ENCODE peak calls at places on chromosomes 4 and X, in four cellular contexts. F is endothelial cell, J is neural crest cell, K is uterus. A is an unnamed sample.

GRCh38 chrX:21959362-21960051 is 19.0 kb downstream of the SMS start:
- DNase-seq in F (no peak), J (no peak), K (no peak), A (no peak)

GRCh38 chr4:139711461-139711860 is 45.8 kb downstream of the MGST2 start:
- DNase-seq in F (no peak), J (no peak), K (no peak), A (no peak)

GRCh38 chrX:71652405-71652804 is 14.9 kb upstream of the LOC101059915 start:
- DNase-seq in F (peak; percentile 54), J (peak; percentile 51), K (no peak), A (no peak)

GRCh38 chrX:151396042-151396826 is 772 bp upstream of the VMA21 start:
- DNase-seq in F (no peak), J (no peak), K (peak; percentile 32), A (no peak)

GRCh38 chrX:39883664-39884063 is 214.1 kb downstream of the BCOR start:
- DNase-seq in F (no peak), J (no peak), K (no peak), A (no peak)

GRCh38 chrX:105190252-105190853 is 30.1 kb downstream of the TEX13A start:
- DNase-seq in F (peak; percentile 6), J (peak; percentile 30), K (no peak), A (no peak)

GRCh38 chrX:110008001-110008635 is 5.2 kb downstream of the TMEM164 start:
- DNase-seq in F (no peak), J (no peak), K (no peak), A (no peak)

GRCh38 chr4:183287309-183287659 is 32.8 kb downstream of the CLDN22 start:
- DNase-seq in F (no peak), J (no peak), K (no peak), A (no peak)

GRCh38 chrX:108001218-108001814 is 19.1 kb upstream of the TEX13B start:
- DNase-seq in F (no peak), J (no peak), K (no peak), A (no peak)

GRCh38 chrX:123277821-123278220 is 93.7 kb downstream of the GRIA3 start:
- DNase-seq in F (no peak), J (no peak), K (no peak), A (no peak)

GRCh38 chr4:85595098-85595775 is 120.3 kb downstream of the ARHGAP24 start:
- DNase-seq in F (no peak), J (no peak), K (no peak), A (no peak)

GRCh38 chrX:124555036-124555595 is 208.8 kb downstream of the SH2D1A start:
- DNase-seq in F (no peak), J (no peak), K (no peak), A (no peak)

GRCh38 chr4:85603437-85604336 is 128.7 kb downstream of the ARHGAP24 start:
- DNase-seq in F (no peak), J (no peak), K (no peak), A (no peak)

GRCh38 chr4:177728361-177729152 is 286.3 kb upstream of the AGA start:
- DNase-seq in F (no peak), J (no peak), K (no peak), A (no peak)

GRCh38 chrX:153303276-153304262 is 18.0 kb downstream of the PNMA6F start:
- DNase-seq in F (no peak), J (no peak), K (no peak), A (no peak)

GRCh38 chrX:9475984-9476383 is 11.1 kb downstream of the TBL1X start:
- DNase-seq in F (no peak), J (no peak), K (no peak), A (no peak)

GRCh38 chrX:38940547-38940946 is 139.3 kb downstream of the MID1IP1 start:
- DNase-seq in F (no peak), J (no peak), K (no peak), A (no peak)

GRCh38 chr4:120688791-120689190 is 233.7 kb downstream of the PRDM5 start:
- DNase-seq in F (no peak), J (no peak), K (no peak), A (no peak)

GRCh38 chr4:6526171-6526570 is 48.8 kb upstream of the MAN2B2 start:
- DNase-seq in F (no peak), J (no peak), K (no peak), A (no peak)

GRCh38 chrX:7223271-7223670 is 75.3 kb upstream of the PUDP start:
- DNase-seq in F (no peak), J (no peak), K (no peak), A (no peak)

GRCh38 chrX:50756276-50756675 is 57.7 kb downstream of the SHROOM4 start:
- DNase-seq in F (no peak), J (no peak), K (no peak), A (no peak)

GRCh38 chrX:87392369-87392768 is 125.2 kb upstream of the KLHL4 start:
- DNase-seq in F (no peak), J (no peak), K (no peak), A (no peak)

GRCh38 chr4:54050214-54050904 is 14.0 kb downstream of the CHIC2 start:
- DNase-seq in F (no peak), J (no peak), K (no peak), A (no peak)

GRCh38 chr4:21830272-21830671 is 118.3 kb downstream of the KCNIP4 start:
- DNase-seq in F (no peak), J (no peak), K (no peak), A (no peak)

GRCh38 chrX:2955281-2955680 is 26.1 kb upstream of the ARSD start:
- DNase-seq in F (no peak), J (no peak), K (no peak), A (no peak)

GRCh38 chr4:36283912-36284465 is 2.6 kb downstream of the DTHD1 start:
- DNase-seq in F (no peak), J (no peak), K (no peak), A (no peak)

GRCh38 chr4:46277165-46277951 is 112.6 kb downstream of the GABRA2 start:
- DNase-seq in F (no peak), J (no peak), K (no peak), A (no peak)

GRCh38 chr4:46270986-46271596 is 118.8 kb downstream of the GABRA2 start:
- DNase-seq in F (no peak), J (no peak), K (no peak), A (no peak)

DNA sequence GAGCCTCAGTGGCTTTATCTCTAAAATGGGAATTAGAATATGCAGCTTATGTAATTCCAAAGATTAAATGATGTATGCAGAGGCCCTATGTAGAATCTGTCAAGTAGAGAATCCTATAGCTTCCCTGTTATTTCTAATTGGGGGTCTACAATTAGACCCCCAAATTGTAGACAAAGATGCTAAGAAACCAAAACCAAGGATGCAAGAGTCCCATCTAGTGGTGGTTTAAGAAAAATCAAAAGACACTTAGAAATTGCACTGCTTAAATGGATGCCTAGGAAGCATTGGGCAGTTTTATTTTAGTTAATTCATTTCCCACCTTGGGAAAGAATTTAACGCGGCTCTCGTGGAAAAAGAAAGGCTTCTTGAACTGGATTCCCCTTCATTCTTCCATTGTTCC is 115.2 kb downstream of the GABRA2 start:
- DNase-seq in F (no peak), J (no peak), K (no peak), A (no peak)
- TF ChIP-seq CTCF in F (no peak), J (peak; percentile 56), K (no peak), A (no peak)

DNA sequence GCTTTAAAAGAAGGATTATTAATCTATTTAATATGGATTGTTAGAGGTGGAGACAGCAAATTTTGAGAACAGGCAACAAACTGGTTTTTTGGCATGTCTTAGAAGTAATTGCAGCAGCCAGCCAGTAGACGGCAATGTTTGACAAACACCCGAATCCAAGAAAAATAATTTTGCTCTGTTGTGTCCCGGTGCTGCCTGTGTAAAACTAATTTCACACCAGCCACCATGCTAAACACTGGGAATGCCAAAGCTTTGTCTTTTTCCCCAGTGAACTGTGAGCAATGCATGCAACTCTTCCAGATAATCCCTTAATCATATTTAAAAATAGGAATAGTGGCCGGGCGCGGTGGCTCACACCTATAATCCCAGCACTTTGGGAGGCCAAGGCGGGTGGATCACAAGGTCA is 25.9 kb downstream of the SMIM31 start:
- DNase-seq in F (peak; percentile 58), J (peak; percentile 47), K (no peak), A (no peak)
- TF ChIP-seq CTCF in F (peak; percentile 94), J (peak; percentile 87), K (peak; percentile 37), A (peak; percentile 83)

DNA sequence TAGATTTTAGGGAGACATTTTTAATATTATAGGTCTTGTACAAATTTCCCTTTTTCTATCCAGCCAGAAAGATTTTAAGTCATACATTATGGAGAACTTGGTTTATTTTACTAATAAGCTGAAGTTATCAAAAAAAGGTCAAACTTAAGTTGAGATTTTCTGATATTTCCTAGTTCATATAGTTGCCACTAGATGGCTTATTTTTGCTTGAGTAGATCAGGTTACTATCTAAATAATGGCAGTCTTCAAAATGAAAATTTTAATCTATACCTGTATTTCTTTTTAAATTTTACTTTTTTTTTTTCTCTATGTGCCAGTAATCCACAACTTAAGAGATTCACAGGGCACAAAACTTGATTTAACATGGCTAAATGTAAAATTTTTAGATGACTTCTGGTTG is 52.3 kb downstream of the USP9X start:
- DNase-seq in F (no peak), J (no peak), K (no peak), A (no peak)
- TF ChIP-seq CTCF in F (peak; percentile 52), J (peak; percentile 64), K (no peak), A (peak; percentile 64)

DNA sequence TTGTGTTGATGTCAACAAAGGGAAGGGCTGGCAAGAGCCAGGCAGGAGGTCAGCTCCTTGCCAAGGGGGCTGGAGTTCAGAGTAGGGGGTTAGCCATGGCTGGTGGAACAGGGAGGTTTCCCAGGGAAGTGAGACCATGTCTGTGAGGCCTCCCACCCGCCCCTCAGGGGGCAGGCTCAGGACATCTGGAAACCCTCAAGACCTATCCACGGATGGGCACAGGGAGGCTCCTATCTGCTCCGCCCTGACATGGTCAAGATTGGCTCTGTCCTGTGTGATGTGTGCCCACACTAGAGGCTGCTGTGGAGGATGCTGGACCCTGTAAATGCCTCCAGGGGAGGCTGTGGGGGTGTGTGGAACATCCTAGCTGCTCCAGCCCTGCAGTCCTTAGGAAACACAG is 8.0 kb upstream of the TMEM185A start:
- DNase-seq in F (no peak), J (no peak), K (no peak), A (no peak)
- TF ChIP-seq CTCF in F (no peak), J (no peak), K (no peak), A (no peak)

GRCh38 chr4:168866635-168867034 is 143.4 kb downstream of the CBR4 start:
- DNase-seq in F (no peak), J (no peak), K (no peak), A (no peak)

GRCh38 chr4:168867128-168867527 is 142.9 kb downstream of the CBR4 start:
- DNase-seq in F (no peak), J (no peak), K (no peak), A (no peak)

GRCh38 chr4:168863719-168864632 is 146.1 kb downstream of the CBR4 start:
- DNase-seq in F (no peak), J (no peak), K (no peak), A (no peak)

GRCh38 chr4:168865854-168866253 is 144.2 kb downstream of the CBR4 start:
- DNase-seq in F (no peak), J (no peak), K (no peak), A (no peak)

GRCh38 chr4:168864831-168865541 is 145.1 kb downstream of the CBR4 start:
- DNase-seq in F (no peak), J (no peak), K (no peak), A (no peak)
- TF ChIP-seq CTCF in F (no peak), J (peak; percentile 28), K (no peak), A (no peak)

A was measured in mesothelial cell of epicardium.